ENCODE peak calls at places on chromosomes 4 and X, in five cellular contexts. J is substantia nigra, P is D341Med, M is NCI-H524, W is NCI-H2171. A is an unnamed sample.

GRCh38 chr4:151434183-151434860 is 25.3 kb downstream of the FHIP1A start:
- DNase-seq in M (no peak), W (no peak), P (no peak), J (no peak), A (no peak)

GRCh38 chr4:84582302-84582987 is 482 bp upstream of the CDS1 start:
- DNase-seq in J (peak), W (peak), P (peak), M (peak), A (peak)

GRCh38 chr4:177573487-177573886 is 131.2 kb upstream of the AGA start:
- DNase-seq in J (no peak), P (no peak), M (no peak), W (no peak), A (no peak)

GRCh38 chr4:87819281-87819919 is 13.4 kb upstream of the MEPE start:
- DNase-seq in P (no peak), J (no peak), W (no peak), M (no peak), A (no peak)

GRCh38 chr4:128782875-128783614 is 26.5 kb upstream of the JADE1 start:
- DNase-seq in W (no peak), P (no peak), M (no peak), J (no peak), A (no peak)

GRCh38 chr4:147910315-147910714 is 178.4 kb downstream of the ARHGAP10 start:
- DNase-seq in P (no peak), J (no peak), M (no peak), W (no peak), A (no peak)

GRCh38 chrX:47191331-47191730 is 2.3 kb upstream of the UBA1 start:
- DNase-seq in J (no peak), M (peak), W (peak), P (peak), A (no peak)

GRCh38 chrX:13077168-13077567 is 32.7 kb upstream of the FAM9C start:
- DNase-seq in P (no peak), M (no peak), J (no peak), W (no peak), A (no peak)

GRCh38 chrX:17788956-17789562 is 51.8 kb downstream of the SCML1 start:
- DNase-seq in J (no peak), M (peak), P (no peak), W (no peak), A (no peak)

GRCh38 chr4:112099701-112100289 is 45.5 kb upstream of the FAM241A start:
- DNase-seq in P (no peak), W (no peak), J (no peak), M (peak), A (peak)

A was measured in DMS 273 treated with DMSO at 0.1 percent for 48 hours.